ENCODE peak calls at places on chromosome 7, in seven cellular contexts. One of them, this sample, is unnamed.

GRCh38 chr7:151954866-151955820 is 1.1 kb upstream of the GALNTL5 start:
- DNase-seq in WTC11: no peak
- DNase-seq in SK-N-SH: peak; percentile 59
- DNase-seq in A549: no peak
- DNase-seq in NB4: peak; percentile 63
- DNase-seq in H1: no peak
- DNase-seq in endothelial cell of umbilical vein: no peak
- DNase-seq in this sample: no peak

GRCh38 chr7:6392712-6393666 is 54.8 kb downstream of the DAGLB start:
- DNase-seq in WTC11: no peak
- DNase-seq in SK-N-SH: no peak
- DNase-seq in A549: peak; percentile 81
- DNase-seq in NB4: peak; percentile 62
- DNase-seq in H1: no peak
- DNase-seq in endothelial cell of umbilical vein: peak; percentile 77
- DNase-seq in this sample: peak; percentile 99

GRCh38 chr7:143181349-143181748 is 1.9 kb upstream of the TAS2R39 start:
- DNase-seq in WTC11: no peak
- DNase-seq in SK-N-SH: no peak
- DNase-seq in A549: no peak
- DNase-seq in NB4: no peak
- DNase-seq in H1: no peak
- DNase-seq in endothelial cell of umbilical vein: no peak
- DNase-seq in this sample: no peak

GRCh38 chr7:36154255-36155212 is 1.5 kb downstream of the EEPD1 start:
- DNase-seq in WTC11: no peak
- DNase-seq in SK-N-SH: no peak
- DNase-seq in A549: no peak
- DNase-seq in NB4: no peak
- DNase-seq in H1: no peak
- DNase-seq in endothelial cell of umbilical vein: no peak
- DNase-seq in this sample: no peak

GRCh38 chr7:152015600-152015999 is 9.9 kb upstream of the GALNT11 start:
- DNase-seq in WTC11: no peak
- DNase-seq in SK-N-SH: no peak
- DNase-seq in A549: no peak
- DNase-seq in NB4: no peak
- DNase-seq in H1: no peak
- DNase-seq in endothelial cell of umbilical vein: no peak
- DNase-seq in this sample: no peak

GRCh38 chr7:24917510-24918239 is 62.3 kb downstream of the OSBPL3 start:
- DNase-seq in WTC11: no peak
- DNase-seq in SK-N-SH: no peak
- DNase-seq in A549: no peak
- DNase-seq in NB4: no peak
- DNase-seq in H1: no peak
- DNase-seq in endothelial cell of umbilical vein: no peak
- DNase-seq in this sample: no peak

GRCh38 chr7:117238472-117238871 is 84.4 kb downstream of the WNT2 start:
- DNase-seq in WTC11: no peak
- DNase-seq in SK-N-SH: no peak
- DNase-seq in A549: no peak
- DNase-seq in NB4: no peak
- DNase-seq in H1: no peak
- DNase-seq in endothelial cell of umbilical vein: no peak
- DNase-seq in this sample: no peak

GRCh38 chr7:118755067-118755625 is 530.6 kb downstream of the ANKRD7 start:
- DNase-seq in WTC11: no peak
- DNase-seq in SK-N-SH: no peak
- DNase-seq in A549: no peak
- DNase-seq in NB4: no peak
- DNase-seq in H1: no peak
- DNase-seq in endothelial cell of umbilical vein: no peak
- DNase-seq in this sample: no peak

GRCh38 chr7:117012284-117013174 is 59.2 kb downstream of the ST7 start:
- DNase-seq in WTC11: no peak
- DNase-seq in SK-N-SH: peak; percentile 48
- DNase-seq in A549: peak; percentile 57
- DNase-seq in NB4: peak; percentile 67
- DNase-seq in H1: no peak
- DNase-seq in endothelial cell of umbilical vein: peak; percentile 54
- DNase-seq in this sample: no peak

GRCh38 chr7:50304158-50304910 is at the start of gene IKZF1:
- DNase-seq in WTC11: peak; percentile 50
- DNase-seq in SK-N-SH: peak; percentile 66
- DNase-seq in A549: no peak
- DNase-seq in NB4: peak; percentile 99
- DNase-seq in H1: no peak
- DNase-seq in endothelial cell of umbilical vein: no peak
- DNase-seq in this sample: peak; percentile 69

GRCh38 chr7:132861940-132862554 is 219.8 kb downstream of the CHCHD3 start:
- DNase-seq in WTC11: no peak
- DNase-seq in SK-N-SH: no peak
- DNase-seq in A549: no peak
- DNase-seq in NB4: no peak
- DNase-seq in H1: no peak
- DNase-seq in endothelial cell of umbilical vein: no peak
- DNase-seq in this sample: no peak

GRCh38 chr7:100503350-100503735 is 19.6 kb downstream of the NYAP1 start:
- DNase-seq in WTC11: no peak
- DNase-seq in SK-N-SH: no peak
- DNase-seq in A549: peak; percentile 61
- DNase-seq in NB4: no peak
- DNase-seq in H1: no peak
- DNase-seq in endothelial cell of umbilical vein: no peak
- DNase-seq in this sample: no peak

GRCh38 chr7:110568932-110569331 is 522.0 kb upstream of the LRRN3 start:
- DNase-seq in WTC11: no peak
- DNase-seq in SK-N-SH: no peak
- DNase-seq in A549: no peak
- DNase-seq in NB4: no peak
- DNase-seq in H1: no peak
- DNase-seq in endothelial cell of umbilical vein: no peak
- DNase-seq in this sample: no peak

GRCh38 chr7:94578615-94579014 is 69.0 kb downstream of the CASD1 start:
- DNase-seq in WTC11: no peak
- DNase-seq in SK-N-SH: no peak
- DNase-seq in A549: no peak
- DNase-seq in NB4: no peak
- DNase-seq in H1: no peak
- DNase-seq in endothelial cell of umbilical vein: no peak
- DNase-seq in this sample: no peak

GRCh38 chr7:135447783-135448182 is 62.1 kb downstream of the CNOT4 start:
- DNase-seq in WTC11: no peak
- DNase-seq in SK-N-SH: no peak
- DNase-seq in A549: no peak
- DNase-seq in NB4: no peak
- DNase-seq in H1: no peak
- DNase-seq in endothelial cell of umbilical vein: no peak
- DNase-seq in this sample: no peak

GRCh38 chr7:100682228-100682741 is 8.7 kb downstream of the GNB2 start:
- DNase-seq in WTC11: no peak
- DNase-seq in SK-N-SH: peak; percentile 49
- DNase-seq in A549: no peak
- DNase-seq in NB4: peak; percentile 37
- DNase-seq in H1: no peak
- DNase-seq in endothelial cell of umbilical vein: no peak
- DNase-seq in this sample: no peak

GRCh38 chr7:120550494-120551048 is 277.6 kb downstream of the KCND2 start:
- DNase-seq in WTC11: no peak
- DNase-seq in SK-N-SH: no peak
- DNase-seq in A549: no peak
- DNase-seq in NB4: peak; percentile 87
- DNase-seq in H1: no peak
- DNase-seq in endothelial cell of umbilical vein: no peak
- DNase-seq in this sample: no peak

GRCh38 chr7:20786779-20787651 is at the start of gene SP8:
- DNase-seq in WTC11: peak; percentile 87
- DNase-seq in SK-N-SH: peak; percentile 91
- DNase-seq in A549: no peak
- DNase-seq in NB4: peak; percentile 68
- DNase-seq in H1: no peak
- DNase-seq in endothelial cell of umbilical vein: peak; percentile 51
- DNase-seq in this sample: peak; percentile 91

GRCh38 chr7:114554781-114555537 is 140.3 kb downstream of the FOXP2 start:
- DNase-seq in WTC11: no peak
- DNase-seq in SK-N-SH: no peak
- DNase-seq in A549: peak; percentile 33
- DNase-seq in NB4: peak; percentile 74
- DNase-seq in H1: no peak
- DNase-seq in endothelial cell of umbilical vein: no peak
- DNase-seq in this sample: no peak

DNA sequence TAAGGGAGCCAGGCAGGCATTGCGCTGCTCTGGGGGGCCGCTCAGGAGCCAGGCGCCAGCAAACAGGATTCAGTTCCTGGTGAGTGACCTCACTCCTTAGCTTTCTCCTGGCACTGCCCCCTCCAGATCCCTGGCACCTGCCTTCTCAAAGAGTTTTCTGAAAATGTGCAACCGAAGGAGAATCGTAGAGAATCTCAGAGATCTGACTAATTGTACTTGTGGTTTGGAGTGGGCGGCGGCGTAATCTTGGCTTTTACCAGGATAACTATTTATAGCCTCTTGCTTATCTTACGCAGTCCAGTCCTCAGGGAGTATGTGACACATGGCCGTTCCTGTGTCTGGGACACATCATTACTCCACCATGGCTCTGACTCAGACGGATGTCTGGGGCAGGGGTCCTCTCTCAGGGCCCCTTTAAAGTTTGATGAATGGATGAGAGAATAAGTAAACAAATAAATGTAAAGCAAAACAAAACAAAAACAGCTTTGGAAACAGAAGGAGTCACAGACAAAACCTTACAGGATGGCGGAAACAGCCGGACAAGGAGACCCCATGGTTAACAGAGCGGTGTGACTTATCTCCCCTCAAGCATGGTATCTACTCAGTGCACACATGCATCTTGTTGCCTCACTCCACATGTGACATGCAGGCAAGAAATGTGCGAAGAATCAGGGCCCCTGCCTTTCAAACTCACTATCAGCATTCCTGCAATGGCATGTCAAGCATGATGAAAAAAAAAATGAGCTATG is 99.7 kb downstream of the TNS3 start:
- DNase-seq in WTC11: no peak
- DNase-seq in SK-N-SH: peak; percentile 81
- DNase-seq in A549: no peak
- DNase-seq in NB4: peak; percentile 93
- DNase-seq in H1: no peak
- DNase-seq in endothelial cell of umbilical vein: peak; percentile 83
- DNase-seq in this sample: peak; percentile 45
- TF ChIP-seq MAX in WTC11: no peak
- TF ChIP-seq MAX in SK-N-SH: peak; percentile 48
- TF ChIP-seq MAX in A549: peak; percentile 15
- TF ChIP-seq MAX in NB4: no peak
- TF ChIP-seq MAX in H1: no peak
- TF ChIP-seq MAX in endothelial cell of umbilical vein: peak; percentile 53
- TF ChIP-seq MAX in this sample: no peak

GRCh38 chr7:88091988-88092675 is 127.7 kb downstream of the SRI start:
- DNase-seq in WTC11: no peak
- DNase-seq in SK-N-SH: peak; percentile 23
- DNase-seq in A549: no peak
- DNase-seq in NB4: no peak
- DNase-seq in H1: no peak
- DNase-seq in endothelial cell of umbilical vein: no peak
- DNase-seq in this sample: no peak
- TF ChIP-seq MAX in WTC11: no peak
- TF ChIP-seq MAX in SK-N-SH: peak; percentile 89
- TF ChIP-seq MAX in A549: no peak
- TF ChIP-seq MAX in NB4: peak; percentile 18
- TF ChIP-seq MAX in H1: no peak
- TF ChIP-seq MAX in endothelial cell of umbilical vein: no peak
- TF ChIP-seq MAX in this sample: no peak

DNA sequence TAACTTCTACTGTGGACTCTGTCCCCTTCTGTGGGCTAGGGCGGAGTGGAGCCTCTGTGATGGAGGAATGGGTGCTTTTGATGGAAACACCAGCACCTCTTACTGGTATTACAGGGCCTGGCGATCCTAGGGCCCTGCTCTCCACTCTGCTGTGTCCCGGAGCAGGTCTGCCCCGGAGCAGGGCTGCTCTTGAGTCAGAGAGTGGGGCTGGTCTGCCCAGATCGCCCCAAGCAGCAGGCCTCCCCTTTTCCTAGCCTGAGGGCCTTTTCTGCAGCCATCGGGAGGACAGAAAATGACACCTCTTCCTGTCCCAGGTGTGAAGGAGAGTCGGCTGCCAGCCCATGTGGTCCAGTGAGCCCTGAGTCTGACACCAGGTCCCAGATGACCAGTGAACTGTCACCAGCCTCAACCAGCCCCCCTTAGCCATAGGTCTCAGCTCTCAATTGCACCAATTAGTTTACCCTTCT is 1.4 kb downstream of the ZNF282 start:
- DNase-seq in WTC11: no peak
- DNase-seq in SK-N-SH: peak; percentile 64
- DNase-seq in A549: peak; percentile 18
- DNase-seq in NB4: peak; percentile 63
- DNase-seq in H1: no peak
- DNase-seq in endothelial cell of umbilical vein: peak; percentile 21
- DNase-seq in this sample: no peak
- TF ChIP-seq MAX in WTC11: no peak
- TF ChIP-seq MAX in SK-N-SH: no peak
- TF ChIP-seq MAX in A549: no peak
- TF ChIP-seq MAX in NB4: no peak
- TF ChIP-seq MAX in H1: no peak
- TF ChIP-seq MAX in endothelial cell of umbilical vein: no peak
- TF ChIP-seq MAX in this sample: peak; percentile 57

DNA sequence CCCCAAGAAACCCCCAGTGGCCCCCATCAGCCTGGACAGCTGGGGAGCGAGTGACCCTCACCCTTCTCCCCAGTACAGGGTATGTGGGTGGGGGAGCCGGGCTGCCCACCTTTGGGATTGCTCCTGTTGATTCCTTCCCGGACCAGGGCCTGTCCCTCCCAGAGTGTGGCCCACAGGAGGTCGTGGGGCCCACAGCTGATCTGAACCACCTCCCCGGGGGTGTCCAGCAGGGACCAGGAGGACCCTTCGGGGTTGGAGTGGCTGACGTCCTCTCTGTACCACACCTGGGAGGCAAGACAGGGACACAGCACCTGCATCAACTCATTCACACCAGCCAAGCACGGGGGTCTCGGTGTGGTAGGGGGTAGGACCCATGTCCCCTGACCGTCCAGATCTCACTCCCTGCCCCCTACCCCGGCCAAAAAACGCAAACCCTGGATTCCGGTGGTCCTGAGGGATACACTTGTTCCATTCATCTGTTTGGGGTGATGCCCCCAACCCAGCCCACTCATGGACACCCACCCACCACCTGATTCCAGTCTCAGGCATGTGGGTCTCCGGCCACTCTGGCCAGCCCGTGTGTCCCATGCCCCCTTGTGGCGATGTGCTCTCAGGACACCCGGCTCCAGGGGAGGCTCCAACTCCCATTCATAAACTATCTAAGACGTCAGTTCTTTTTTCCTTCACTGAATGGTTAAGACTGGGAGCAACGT is 10.9 kb downstream of the TECPR1 start:
- DNase-seq in WTC11: peak; percentile 76
- DNase-seq in SK-N-SH: peak; percentile 89
- DNase-seq in A549: peak; percentile 51
- DNase-seq in NB4: peak; percentile 67
- DNase-seq in H1: no peak
- DNase-seq in endothelial cell of umbilical vein: peak; percentile 54
- DNase-seq in this sample: peak; percentile 68
- TF ChIP-seq MAX in WTC11: no peak
- TF ChIP-seq MAX in SK-N-SH: no peak
- TF ChIP-seq MAX in A549: no peak
- TF ChIP-seq MAX in NB4: peak; percentile 36
- TF ChIP-seq MAX in H1: no peak
- TF ChIP-seq MAX in endothelial cell of umbilical vein: no peak
- TF ChIP-seq MAX in this sample: no peak